ENCODE peak calls at places on chromosomes 11 and 22, in six cellular contexts. H is A673, L is iris pigment epithelial cell, E is NCI-H1048, A is T follicular helper cell, F is A549. T is an unnamed sample.

GRCh38 chr11:44623321-44623715 is 57.9 kb downstream of the CD82 start:
- DNase-seq in H (no peak), L (no peak), E (no peak), A (no peak), F (no peak), T (no peak)

GRCh38 chr22:43159484-43160178 is 8.3 kb downstream of the TSPO start:
- DNase-seq in H (peak; percentile 66), L (no peak), E (no peak), A (no peak), F (no peak), T (no peak)

GRCh38 chr11:2320591-2321310 is 18.9 kb downstream of the TSPAN32 start:
- DNase-seq in H (no peak), L (no peak), E (no peak), A (no peak), F (no peak), T (no peak)

GRCh38 chr11:128523616-128524015 is 63.7 kb downstream of the ETS1 start:
- DNase-seq in H (no peak), L (no peak), E (no peak), A (no peak), F (no peak), T (no peak)

GRCh38 chr11:74022541-74022940 is 13.7 kb upstream of the UCP3 start:
- DNase-seq in H (no peak), L (no peak), E (no peak), A (no peak), F (no peak), T (no peak)

GRCh38 chr11:62665630-62666258 is 632 bp downstream of the CSKMT start:
- DNase-seq in H (no peak), L (peak; percentile 87), E (no peak), A (peak; percentile 38), F (no peak), T (peak; percentile 52)

GRCh38 chr22:22920104-22920654 is 32.6 kb downstream of the IGLL5 start:
- DNase-seq in H (no peak), L (no peak), E (no peak), A (no peak), F (no peak), T (no peak)

GRCh38 chr11:67266424-67267187 is at the start of gene GRK2:
- DNase-seq in H (peak; percentile 76), L (peak; percentile 54), E (peak; percentile 28), A (peak; percentile 32), F (peak; percentile 44), T (no peak)

GRCh38 chr11:9565822-9566560 is 7.5 kb upstream of the WEE1 start:
- DNase-seq in H (peak; percentile 91), L (peak; percentile 100), E (no peak), A (no peak), F (peak; percentile 93), T (peak; percentile 53)

GRCh38 chr11:127651175-127651887 is 650.8 kb upstream of the KIRREL3 start:
- DNase-seq in H (no peak), L (peak; percentile 28), E (no peak), A (no peak), F (no peak), T (no peak)

GRCh38 chr22:33380789-33381530 is 322.8 kb upstream of the SYN3 start:
- DNase-seq in H (no peak), L (peak; percentile 40), E (no peak), A (no peak), F (peak; percentile 6), T (no peak)